ENCODE peak calls at places on chromosome 19, in ten cellular contexts. W is natural killer cell treated with Interleukin-12 subunit alpha and Interleukin-12 subunit beta and Interleukin-15 and Interleukin-18, amount 100 ng/mL, for 72 hours; Q is T-cell; T is activated CD8-positive, alpha-beta memory T cell treated with anti-CD3 and anti-CD28 coated beads, Interleukin-2, amount 10 ng/mL, durations not matched to agents 7 days and 5 days; B is left cardiac atrium; S is naive thymus-derived CD8-positive, alpha-beta T cell; F is upper lobe of right lung; H is activated naive CD4-positive, alpha-beta T cell treated with anti-CD3 and anti-CD28 coated beads, Interleukin-2, amount 50 U/mL, for 72 hours; M is upper lobe of left lung; X is stimulated activated naive CD8-positive, alpha-beta T cell treated with anti-CD3 and anti-CD28 coated beads, Interleukin-15, Interleukin-2, amounts not matched to agents 100 U/mL and 50 U/mL, for 24 hours. Y is an unnamed sample.

GRCh38 chr19:1855040-1855827 is 7.0 kb upstream of the REXO1 start:
- ATAC-seq in W (peak), Q (peak), T (peak), B (peak), S (peak), F (peak), H (peak), M (peak), X (peak), Y (peak)

GRCh38 chr19:13118424-13119193 is 545 bp downstream of the NACC1 start:
- ATAC-seq in W (no peak), Q (peak), T (no peak), B (no peak), S (no peak), F (peak), H (no peak), M (no peak), X (peak), Y (no peak)

GRCh38 chr19:16218851-16219250 is 21.1 kb downstream of the AP1M1 start:
- ATAC-seq in W (no peak), Q (no peak), T (no peak), B (no peak), S (peak), F (no peak), H (no peak), M (no peak), X (no peak), Y (no peak)

GRCh38 chr19:43470288-43470687 is 4.9 kb upstream of the LYPD3 start:
- ATAC-seq in W (no peak), Q (peak), T (no peak), B (no peak), S (peak), F (no peak), H (peak), M (no peak), X (peak), Y (no peak)

GRCh38 chr19:9936151-9937000 is at the start of gene OLFM2:
- ATAC-seq in W (no peak), Q (no peak), T (no peak), B (no peak), S (no peak), F (no peak), H (no peak), M (no peak), X (no peak), Y (no peak)

GRCh38 chr19:47506459-47506858 is 8.4 kb downstream of the NAPA start:
- ATAC-seq in W (no peak), Q (no peak), T (no peak), B (peak), S (no peak), F (no peak), H (no peak), M (no peak), X (no peak), Y (no peak)

GRCh38 chr19:51784922-51785690 is 9.9 kb upstream of the FPR3 start:
- ATAC-seq in W (peak), Q (no peak), T (peak), B (peak), S (no peak), F (peak), H (peak), M (peak), X (peak), Y (no peak)

GRCh38 chr19:18697680-18698079 is 14.2 kb downstream of the CRTC1 start:
- ATAC-seq in W (no peak), Q (no peak), T (no peak), B (no peak), S (no peak), F (peak), H (no peak), M (no peak), X (no peak), Y (no peak)

GRCh38 chr19:31164666-31165265 is 184.5 kb downstream of the TSHZ3 start:
- ATAC-seq in W (no peak), Q (no peak), T (no peak), B (no peak), S (no peak), F (peak), H (no peak), M (no peak), X (no peak), Y (no peak)

GRCh38 chr19:10991521-10992081 is 30.8 kb downstream of the SMARCA4 start:
- ATAC-seq in W (no peak), Q (no peak), T (no peak), B (no peak), S (no peak), F (no peak), H (peak), M (no peak), X (no peak), Y (no peak)

GRCh38 chr19:35206855-35207254 is 21.7 kb downstream of the FAM187B start:
- ATAC-seq in W (no peak), Q (no peak), T (no peak), B (no peak), S (no peak), F (no peak), H (no peak), M (no peak), X (no peak), Y (no peak)

GRCh38 chr19:4310247-4311121 is 6.1 kb downstream of the FSD1 start:
- ATAC-seq in W (peak), Q (no peak), T (peak), B (no peak), S (no peak), F (peak), H (peak), M (no peak), X (peak), Y (peak)

GRCh38 chr19:43395561-43395960 is 19.1 kb upstream of the TEX101 start:
- ATAC-seq in W (no peak), Q (no peak), T (no peak), B (no peak), S (no peak), F (no peak), H (no peak), M (no peak), X (no peak), Y (no peak)

GRCh38 chr19:1718382-1719315 is 34.7 kb upstream of the ONECUT3 start:
- ATAC-seq in W (no peak), Q (no peak), T (no peak), B (no peak), S (no peak), F (no peak), H (no peak), M (no peak), X (no peak), Y (no peak)

GRCh38 chr19:17500447-17501198 is 10.8 kb upstream of the PGLS start:
- ATAC-seq in W (no peak), Q (no peak), T (no peak), B (no peak), S (no peak), F (no peak), H (no peak), M (no peak), X (no peak), Y (no peak)

GRCh38 chr19:45304141-45304926 is 18.3 kb downstream of the CKM start:
- ATAC-seq in W (no peak), Q (no peak), T (no peak), B (no peak), S (no peak), F (no peak), H (no peak), M (no peak), X (no peak), Y (peak)

GRCh38 chr19:36605839-36606478 is 846 bp downstream of the ZNF382 start:
- ATAC-seq in W (peak), Q (no peak), T (peak), B (peak), S (peak), F (peak), H (no peak), M (peak), X (no peak), Y (no peak)

GRCh38 chr19:35846038-35846668 is 6.2 kb downstream of the NPHS1 start:
- ATAC-seq in W (no peak), Q (peak), T (no peak), B (no peak), S (peak), F (no peak), H (peak), M (no peak), X (no peak), Y (no peak)

GRCh38 chr19:41997851-41998229 is 3.8 kb upstream of the ATP1A3 start:
- ATAC-seq in W (no peak), Q (no peak), T (no peak), B (no peak), S (no peak), F (no peak), H (no peak), M (no peak), X (no peak), Y (no peak)

GRCh38 chr19:19106061-19106551 is 32.2 kb downstream of the TMEM161A start:
- ATAC-seq in W (no peak), Q (no peak), T (no peak), B (peak), S (no peak), F (no peak), H (no peak), M (peak), X (no peak), Y (no peak)

GRCh38 chr19:36128392-36128736 is 11.5 kb upstream of the CAPNS1 start:
- ATAC-seq in W (no peak), Q (no peak), T (no peak), B (peak), S (no peak), F (peak), H (no peak), M (peak), X (no peak), Y (peak)

GRCh38 chr19:47406711-47407416 is 12.5 kb downstream of the MEIS3 start:
- ATAC-seq in W (peak), Q (no peak), T (peak), B (no peak), S (no peak), F (peak), H (peak), M (peak), X (no peak), Y (no peak)

GRCh38 chr19:2255982-2256685 is at the start of gene JSRP1:
- ATAC-seq in W (no peak), Q (no peak), T (no peak), B (no peak), S (no peak), F (peak), H (no peak), M (no peak), X (no peak), Y (peak)

GRCh38 chr19:11657307-11657706 is 60.0 kb downstream of the ZNF627 start:
- ATAC-seq in W (no peak), Q (no peak), T (no peak), B (no peak), S (no peak), F (no peak), H (no peak), M (no peak), X (no peak), Y (no peak)

GRCh38 chr19:45492627-45493470 is 4.0 kb downstream of the RTN2 start:
- ATAC-seq in W (no peak), Q (no peak), T (no peak), B (peak), S (no peak), F (peak), H (peak), M (peak), X (no peak), Y (no peak)

Y was measured in SK-N-SH treated with all-trans-retinoic acid at 6 μM for 48 hours.